ENCODE peak calls at places on chromosomes 2 and 18, in nine cellular contexts. S is lower leg skin, N is body of pancreas, X is sigmoid colon, O is K562, E is gastrocnemius medialis, H is right lobe of liver, Z is endothelial cell of umbilical vein, M is H54. G is an unnamed sample.

GRCh38 chr18:79749251-79750191 is 48.2 kb upstream of the KCNG2 start:
- DNase-seq in S (peak; percentile 73), N (peak; percentile 8), X (peak; percentile 32), O (no peak), E (no peak), H (no peak), Z (no peak), M (no peak), G (peak; percentile 60)

GRCh38 chr18:4351005-4351404 is 104.1 kb downstream of the DLGAP1 start:
- DNase-seq in S (no peak), N (no peak), X (no peak), O (no peak), E (no peak), H (no peak), Z (no peak), M (no peak), G (no peak)

GRCh38 chr2:231487197-231487596 is 22.9 kb upstream of the NCL start:
- DNase-seq in S (peak; percentile 61), N (no peak), X (peak; percentile 28), O (no peak), E (no peak), H (no peak), Z (no peak), M (no peak), G (no peak)

GRCh38 chr2:103292570-103293265 is 530.9 kb downstream of the TMEM182 start:
- DNase-seq in S (no peak), N (no peak), X (no peak), O (no peak), E (no peak), H (no peak), Z (no peak), M (no peak), G (no peak)

GRCh38 chr2:11669454-11670291 is at the start of gene NTSR2:
- DNase-seq in S (peak; percentile 83), N (peak; percentile 73), X (peak; percentile 65), O (peak; percentile 54), E (peak; percentile 50), H (no peak), Z (peak; percentile 54), M (no peak), G (peak; percentile 92)

GRCh38 chr2:186757009-186757408 is 63.1 kb downstream of the FAM171B start:
- DNase-seq in S (no peak), N (no peak), X (no peak), O (no peak), E (no peak), H (no peak), Z (peak; percentile 32), M (no peak), G (no peak)

GRCh38 chr18:51346404-51346803 is 148.9 kb upstream of the MEX3C start:
- DNase-seq in S (no peak), N (no peak), X (no peak), O (no peak), E (no peak), H (no peak), Z (no peak), M (no peak), G (no peak)

GRCh38 chr18:286515-287310 is 18.9 kb upstream of the THOC1 start:
- DNase-seq in S (no peak), N (no peak), X (no peak), O (no peak), E (no peak), H (no peak), Z (peak; percentile 67), M (no peak), G (no peak)

GRCh38 chr2:182117203-182117602 is 131.6 kb downstream of the PPP1R1C start:
- DNase-seq in S (no peak), N (no peak), X (no peak), O (no peak), E (no peak), H (no peak), Z (no peak), M (no peak), G (no peak)

GRCh38 chr2:184119920-184120820 is 478.2 kb upstream of the ZNF804A start:
- DNase-seq in S (no peak), N (no peak), X (no peak), O (no peak), E (no peak), H (no peak), Z (no peak), M (no peak), G (no peak)

GRCh38 chr18:28161608-28162599 is 15.0 kb downstream of the CDH2 start:
- DNase-seq in S (no peak), N (no peak), X (no peak), O (no peak), E (no peak), H (no peak), Z (no peak), M (peak; percentile 15), G (no peak)

GRCh38 chr2:110983130-110983529 is 137.6 kb upstream of the BCL2L11 start:
- DNase-seq in S (no peak), N (no peak), X (no peak), O (no peak), E (no peak), H (no peak), Z (no peak), M (no peak), G (no peak)

GRCh38 chr18:50330176-50330575 is 42.7 kb upstream of the CXXC1 start:
- DNase-seq in S (no peak), N (no peak), X (no peak), O (no peak), E (no peak), H (no peak), Z (no peak), M (no peak), G (no peak)

GRCh38 chr2:170930132-170931109 is 1.4 kb downstream of the GORASP2 start:
- DNase-seq in S (no peak), N (peak; percentile 38), X (no peak), O (no peak), E (no peak), H (no peak), Z (peak; percentile 37), M (peak; percentile 24), G (peak; percentile 33)
- TF ChIP-seq POLR2A in S (no peak), N (no peak), X (no peak), O (peak; percentile 67), E (no peak), H (no peak), Z (no peak), M (no peak), G (no peak)

DNA sequence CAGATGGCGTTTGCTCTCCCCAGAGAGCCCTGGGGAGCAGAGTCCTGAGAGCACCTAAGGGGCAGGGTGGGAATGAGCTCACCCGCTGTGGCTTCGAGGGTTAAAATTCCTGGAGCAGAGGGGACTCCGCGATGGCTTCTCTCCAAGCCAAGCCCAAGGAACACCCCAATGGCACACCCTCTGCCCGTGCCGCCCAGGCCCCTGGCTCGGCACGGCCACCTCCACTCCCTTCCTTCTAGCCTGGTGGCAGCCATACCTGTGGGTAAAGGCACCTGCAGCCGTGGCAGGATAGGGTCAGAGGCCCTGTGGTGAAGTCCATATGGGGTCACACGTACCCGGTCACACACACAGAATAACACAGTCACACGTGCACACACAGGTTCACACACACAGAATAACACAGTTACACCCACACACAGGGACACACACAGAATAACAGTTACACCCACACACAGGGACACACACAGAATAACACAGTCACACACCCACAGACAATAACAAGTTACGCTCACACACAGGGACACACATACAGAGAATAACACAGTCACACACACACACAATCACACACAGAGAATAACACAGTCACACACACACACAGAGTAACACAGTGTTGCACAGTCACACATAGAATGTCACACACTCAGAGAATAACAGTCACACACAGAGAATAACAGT is 50.5 kb downstream of the RAMP1 start:
- DNase-seq in S (no peak), N (no peak), X (peak; percentile 52), O (no peak), E (no peak), H (peak; percentile 33), Z (no peak), M (no peak), G (peak; percentile 43)
- TF ChIP-seq POLR2A in S (no peak), N (no peak), X (no peak), O (no peak), E (no peak), H (no peak), Z (no peak), M (no peak), G (no peak)

GRCh38 chr2:113085542-113085941 is 17.8 kb downstream of the IL1F10 start:
- DNase-seq in S (no peak), N (no peak), X (no peak), O (no peak), E (no peak), H (no peak), Z (no peak), M (no peak), G (no peak)

GRCh38 chr2:113084249-113085000 is 16.7 kb downstream of the IL1F10 start:
- DNase-seq in S (no peak), N (no peak), X (no peak), O (no peak), E (no peak), H (no peak), Z (no peak), M (no peak), G (no peak)

GRCh38 chr2:113088173-113088992 is 20.6 kb downstream of the IL1F10 start:
- DNase-seq in S (no peak), N (no peak), X (no peak), O (no peak), E (no peak), H (peak; percentile 67), Z (no peak), M (no peak), G (no peak)

DNA sequence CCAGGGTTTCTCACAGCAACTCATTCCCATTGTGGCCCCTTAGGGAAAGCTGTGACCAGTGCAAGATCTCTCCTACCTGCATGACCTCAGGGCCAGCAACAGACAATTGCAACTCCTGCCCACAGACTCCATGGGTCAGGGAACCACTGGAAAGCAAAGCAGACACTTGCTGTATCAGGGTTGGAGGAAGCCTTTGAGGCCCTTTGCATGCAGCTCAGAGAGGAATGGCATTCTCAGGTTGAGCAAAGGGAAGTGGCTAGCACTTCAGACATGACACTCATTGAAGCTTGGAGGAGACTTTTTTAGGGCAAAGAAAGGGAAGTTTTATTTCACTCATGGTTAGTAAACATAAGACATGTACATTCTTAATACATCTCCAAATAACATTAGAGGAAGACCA is 22.1 kb downstream of the IL1F10 start:
- DNase-seq in S (no peak), N (no peak), X (no peak), O (no peak), E (no peak), H (no peak), Z (no peak), M (no peak), G (no peak)
- TF ChIP-seq POLR2A in S (no peak), N (no peak), X (no peak), O (no peak), E (no peak), H (no peak), Z (no peak), M (no peak), G (no peak)

DNA sequence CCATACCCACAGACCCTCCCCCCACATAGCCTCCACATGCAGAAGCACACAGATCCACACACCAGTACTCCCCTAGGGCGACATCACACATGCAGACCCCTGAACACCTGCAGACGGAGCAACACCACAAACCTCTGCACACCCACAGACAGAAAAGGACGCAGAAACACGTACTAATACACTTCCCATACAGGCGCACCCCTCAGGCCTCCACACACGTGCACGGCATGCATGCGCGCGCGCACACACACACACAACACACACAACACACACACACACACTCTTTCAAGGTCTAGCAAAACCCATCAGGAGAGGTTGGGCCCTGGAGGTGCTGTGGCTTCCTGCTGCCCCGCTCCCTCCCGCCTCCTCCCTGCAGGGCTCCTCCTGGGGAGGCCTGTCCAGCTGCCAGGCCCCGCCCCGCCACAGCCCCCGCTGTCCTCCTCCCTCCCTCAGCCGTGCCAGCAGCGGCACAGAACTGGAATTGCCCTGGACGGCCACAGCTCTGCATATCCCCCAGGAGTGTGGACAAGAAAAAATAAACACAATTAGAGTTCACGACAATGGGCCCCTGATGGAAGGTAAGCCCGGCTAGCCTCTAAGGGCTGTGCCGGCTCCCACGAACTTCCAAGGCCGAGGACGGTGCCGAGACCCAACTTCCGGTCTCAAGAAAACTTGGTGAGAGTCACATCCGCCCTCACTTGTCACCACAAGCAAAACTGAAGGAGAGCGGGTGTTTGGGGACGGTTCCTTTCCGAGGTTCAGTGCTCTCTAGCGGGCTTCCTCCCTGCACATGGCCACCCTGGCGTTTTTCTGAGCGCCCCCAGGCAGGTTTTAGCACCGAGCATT is 6.8 kb downstream of the ZFP36L2 start:
- DNase-seq in S (peak; percentile 97), N (peak; percentile 89), X (peak; percentile 95), O (peak; percentile 89), E (peak; percentile 72), H (peak; percentile 94), Z (peak; percentile 84), M (peak; percentile 93), G (peak; percentile 93)
- TF ChIP-seq POLR2A in S (no peak), N (peak; percentile 75), X (peak; percentile 60), O (peak; percentile 86), E (peak; percentile 43), H (peak; percentile 81), Z (peak; percentile 62), M (peak; percentile 48), G (no peak)

G was measured in upper lobe of left lung.